ENCODE peak calls at places on chromosomes 4 and X, in four cellular contexts. One of them, this sample, is unnamed.

GRCh38 chr4:112031712-112032328 is 113.4 kb upstream of the FAM241A start:
- DNase-seq in cardiac fibroblast: peak
- DNase-seq in tibial artery: no peak
- DNase-seq in Peyer's patch: no peak
- DNase-seq in this sample: no peak

GRCh38 chrX:84339507-84340364 is 151.7 kb upstream of the RPS6KA6 start:
- DNase-seq in cardiac fibroblast: peak
- DNase-seq in Peyer's patch: no peak
- DNase-seq in tibial artery: no peak
- DNase-seq in this sample: no peak

GRCh38 chr4:7021930-7022658 is 21.1 kb upstream of the TADA2B start:
- DNase-seq in Peyer's patch: no peak
- DNase-seq in cardiac fibroblast: peak
- DNase-seq in tibial artery: no peak
- DNase-seq in this sample: no peak

GRCh38 chr4:26020083-26020668 is 106.2 kb downstream of the SMIM20 start:
- DNase-seq in Peyer's patch: no peak
- DNase-seq in tibial artery: peak
- DNase-seq in cardiac fibroblast: peak
- DNase-seq in this sample: no peak

GRCh38 chrX:14228611-14229010 is 198.9 kb upstream of the GEMIN8 start:
- DNase-seq in Peyer's patch: no peak
- DNase-seq in tibial artery: no peak
- DNase-seq in cardiac fibroblast: no peak
- DNase-seq in this sample: no peak

GRCh38 chr4:146245246-146245645 is 30.9 kb downstream of the REELD1 start:
- DNase-seq in Peyer's patch: no peak
- DNase-seq in tibial artery: no peak
- DNase-seq in cardiac fibroblast: no peak
- DNase-seq in this sample: no peak

GRCh38 chr4:143420227-143420626 is 83.6 kb downstream of the GAB1 start:
- DNase-seq in cardiac fibroblast: no peak
- DNase-seq in tibial artery: no peak
- DNase-seq in Peyer's patch: no peak
- DNase-seq in this sample: no peak

GRCh38 chr4:156798438-156798837 is 173.2 kb downstream of the PDGFC start:
- DNase-seq in Peyer's patch: no peak
- DNase-seq in cardiac fibroblast: no peak
- DNase-seq in tibial artery: no peak
- DNase-seq in this sample: no peak

GRCh38 chrX:353566-354535 is 32.9 kb downstream of the PPP2R3B start:
- DNase-seq in cardiac fibroblast: no peak
- DNase-seq in tibial artery: no peak
- DNase-seq in Peyer's patch: no peak
- DNase-seq in this sample: no peak

GRCh38 chr4:170887396-170887795 is 797.6 kb upstream of the AADAT start:
- DNase-seq in Peyer's patch: no peak
- DNase-seq in cardiac fibroblast: no peak
- DNase-seq in tibial artery: no peak
- DNase-seq in this sample: no peak

GRCh38 chr4:74117024-74117534 is 18.1 kb upstream of the CXCL2 start:
- DNase-seq in cardiac fibroblast: peak
- DNase-seq in tibial artery: peak
- DNase-seq in Peyer's patch: no peak
- DNase-seq in this sample: no peak

GRCh38 chr4:893995-894705 is 38.0 kb downstream of the GAK start:
- DNase-seq in cardiac fibroblast: no peak
- DNase-seq in Peyer's patch: no peak
- DNase-seq in tibial artery: no peak
- DNase-seq in this sample: no peak

GRCh38 chrX:106894978-106895452 is 8.1 kb downstream of the RIPPLY1 start:
- DNase-seq in tibial artery: no peak
- DNase-seq in cardiac fibroblast: peak
- DNase-seq in Peyer's patch: no peak
- DNase-seq in this sample: no peak

GRCh38 chr4:93659629-93660028 is 168.9 kb upstream of the ATOH1 start:
- DNase-seq in cardiac fibroblast: no peak
- DNase-seq in tibial artery: no peak
- DNase-seq in Peyer's patch: no peak
- DNase-seq in this sample: no peak

GRCh38 chrX:21840199-21840557 is 761 bp downstream of the MBTPS2 start:
- DNase-seq in cardiac fibroblast: peak
- DNase-seq in Peyer's patch: no peak
- DNase-seq in tibial artery: no peak
- DNase-seq in this sample: no peak

GRCh38 chr4:15837591-15837990 is 59.5 kb downstream of the CD38 start:
- DNase-seq in cardiac fibroblast: no peak
- DNase-seq in Peyer's patch: no peak
- DNase-seq in tibial artery: no peak
- DNase-seq in this sample: no peak

GRCh38 chr4:174225247-174226054 is 58.0 kb downstream of the FBXO8 start:
- DNase-seq in tibial artery: no peak
- DNase-seq in cardiac fibroblast: no peak
- DNase-seq in Peyer's patch: no peak
- DNase-seq in this sample: no peak

GRCh38 chr4:145293658-145294057 is 113.3 kb upstream of the OTUD4 start:
- DNase-seq in cardiac fibroblast: no peak
- DNase-seq in tibial artery: no peak
- DNase-seq in Peyer's patch: no peak
- DNase-seq in this sample: no peak

GRCh38 chrX:45198301-45198700 is 2.4 kb downstream of the DIPK2B start:
- DNase-seq in Peyer's patch: no peak
- DNase-seq in cardiac fibroblast: no peak
- DNase-seq in tibial artery: no peak
- DNase-seq in this sample: no peak

GRCh38 chr4:184163813-184164212 is 53.9 kb downstream of the ENPP6 start:
- DNase-seq in cardiac fibroblast: peak
- DNase-seq in Peyer's patch: no peak
- DNase-seq in tibial artery: peak
- DNase-seq in this sample: peak

GRCh38 chr4:92368648-92369047 is 64.9 kb downstream of the GRID2 start:
- DNase-seq in Peyer's patch: no peak
- DNase-seq in cardiac fibroblast: no peak
- DNase-seq in tibial artery: no peak
- DNase-seq in this sample: no peak

GRCh38 chrX:134377537-134377936 is 82.4 kb upstream of the HPRT1 start:
- DNase-seq in cardiac fibroblast: peak
- DNase-seq in Peyer's patch: peak
- DNase-seq in tibial artery: no peak
- DNase-seq in this sample: no peak

GRCh38 chr4:31059753-31060522 is 339.8 kb downstream of the PCDH7 start:
- DNase-seq in cardiac fibroblast: peak
- DNase-seq in Peyer's patch: no peak
- DNase-seq in tibial artery: no peak
- DNase-seq in this sample: no peak

GRCh38 chr4:128268970-128269369 is 18.6 kb downstream of the PGRMC2 start:
- DNase-seq in tibial artery: no peak
- DNase-seq in Peyer's patch: no peak
- DNase-seq in cardiac fibroblast: no peak
- DNase-seq in this sample: no peak

GRCh38 chr4:93791570-93792195 is 36.9 kb upstream of the ATOH1 start:
- DNase-seq in Peyer's patch: no peak
- DNase-seq in cardiac fibroblast: peak
- DNase-seq in tibial artery: peak
- DNase-seq in this sample: peak

GRCh38 chr4:41124916-41125548 is 89.3 kb downstream of the APBB2 start:
- DNase-seq in cardiac fibroblast: no peak
- DNase-seq in Peyer's patch: no peak
- DNase-seq in tibial artery: no peak
- DNase-seq in this sample: no peak

GRCh38 chr4:41122309-41122708 is 92.0 kb downstream of the APBB2 start:
- DNase-seq in Peyer's patch: no peak
- DNase-seq in cardiac fibroblast: no peak
- DNase-seq in tibial artery: no peak
- DNase-seq in this sample: no peak

GRCh38 chr4:41129128-41129754 is 85.1 kb downstream of the APBB2 start:
- DNase-seq in Peyer's patch: no peak
- DNase-seq in tibial artery: no peak
- DNase-seq in cardiac fibroblast: no peak
- DNase-seq in this sample: no peak

GRCh38 chr4:41122775-41123174 is 91.6 kb downstream of the APBB2 start:
- DNase-seq in tibial artery: no peak
- DNase-seq in Peyer's patch: no peak
- DNase-seq in cardiac fibroblast: no peak
- DNase-seq in this sample: no peak

GRCh38 chr4:41125558-41126311 is 88.6 kb downstream of the APBB2 start:
- DNase-seq in Peyer's patch: no peak
- DNase-seq in tibial artery: no peak
- DNase-seq in cardiac fibroblast: peak
- DNase-seq in this sample: no peak
- TF ChIP-seq CTCF in Peyer's patch: no peak
- TF ChIP-seq CTCF in tibial artery: no peak
- TF ChIP-seq CTCF in cardiac fibroblast: no peak
- TF ChIP-seq CTCF in this sample: no peak

DNA sequence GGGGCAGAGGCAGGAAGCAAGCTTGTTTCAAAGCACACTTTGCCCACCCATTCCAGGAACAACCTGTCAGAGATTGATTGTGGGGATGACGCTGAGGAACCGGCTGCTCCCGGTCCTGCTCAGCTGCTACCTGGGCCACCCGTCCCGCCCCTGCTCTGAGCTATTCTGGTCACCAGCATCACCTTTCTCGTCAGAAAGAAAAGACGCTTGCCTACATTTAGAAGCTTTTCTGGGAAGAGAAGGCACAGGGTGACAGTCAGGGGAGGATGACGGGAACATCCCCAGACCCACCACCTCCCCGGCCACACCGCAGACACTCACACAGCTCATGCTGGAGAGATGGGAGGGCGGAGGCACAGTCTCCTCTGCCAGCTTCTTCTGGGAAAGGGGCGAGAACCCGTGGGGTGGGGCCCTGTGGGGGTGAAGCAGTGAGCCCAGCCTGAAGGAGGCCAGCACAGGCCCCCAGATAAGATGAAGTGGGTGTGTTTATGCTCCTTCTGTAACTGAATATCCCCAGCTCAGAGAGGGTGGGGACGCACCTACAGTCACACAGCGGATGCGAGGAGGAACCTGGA is 81.8 kb downstream of the CPZ start:
- DNase-seq in cardiac fibroblast: no peak
- DNase-seq in tibial artery: no peak
- DNase-seq in Peyer's patch: no peak
- DNase-seq in this sample: no peak
- TF ChIP-seq CTCF in cardiac fibroblast: no peak
- TF ChIP-seq CTCF in tibial artery: no peak
- TF ChIP-seq CTCF in Peyer's patch: no peak
- TF ChIP-seq CTCF in this sample: no peak

DNA sequence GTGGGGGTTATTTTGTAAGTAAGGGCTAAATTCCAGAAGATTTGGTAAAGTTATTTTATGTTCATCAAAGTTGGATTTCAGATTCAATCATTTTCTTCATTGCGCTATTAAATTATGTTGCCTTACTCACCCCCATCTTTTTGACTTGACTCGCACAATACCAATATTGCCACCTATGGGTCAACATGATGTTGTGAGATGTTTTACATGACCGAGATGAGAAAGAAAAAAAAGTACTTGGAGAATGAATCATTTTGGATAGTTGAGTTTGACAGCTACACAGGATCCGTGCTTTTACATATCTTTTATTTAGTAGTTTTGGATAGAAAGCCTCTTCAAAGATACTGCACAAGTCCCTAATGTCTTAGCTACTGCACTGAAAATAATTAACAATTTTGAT is 224.2 kb upstream of the EMCN start:
- DNase-seq in Peyer's patch: no peak
- DNase-seq in cardiac fibroblast: peak
- DNase-seq in tibial artery: no peak
- DNase-seq in this sample: no peak
- TF ChIP-seq CTCF in Peyer's patch: peak
- TF ChIP-seq CTCF in cardiac fibroblast: peak
- TF ChIP-seq CTCF in tibial artery: no peak
- TF ChIP-seq CTCF in this sample: no peak

DNA sequence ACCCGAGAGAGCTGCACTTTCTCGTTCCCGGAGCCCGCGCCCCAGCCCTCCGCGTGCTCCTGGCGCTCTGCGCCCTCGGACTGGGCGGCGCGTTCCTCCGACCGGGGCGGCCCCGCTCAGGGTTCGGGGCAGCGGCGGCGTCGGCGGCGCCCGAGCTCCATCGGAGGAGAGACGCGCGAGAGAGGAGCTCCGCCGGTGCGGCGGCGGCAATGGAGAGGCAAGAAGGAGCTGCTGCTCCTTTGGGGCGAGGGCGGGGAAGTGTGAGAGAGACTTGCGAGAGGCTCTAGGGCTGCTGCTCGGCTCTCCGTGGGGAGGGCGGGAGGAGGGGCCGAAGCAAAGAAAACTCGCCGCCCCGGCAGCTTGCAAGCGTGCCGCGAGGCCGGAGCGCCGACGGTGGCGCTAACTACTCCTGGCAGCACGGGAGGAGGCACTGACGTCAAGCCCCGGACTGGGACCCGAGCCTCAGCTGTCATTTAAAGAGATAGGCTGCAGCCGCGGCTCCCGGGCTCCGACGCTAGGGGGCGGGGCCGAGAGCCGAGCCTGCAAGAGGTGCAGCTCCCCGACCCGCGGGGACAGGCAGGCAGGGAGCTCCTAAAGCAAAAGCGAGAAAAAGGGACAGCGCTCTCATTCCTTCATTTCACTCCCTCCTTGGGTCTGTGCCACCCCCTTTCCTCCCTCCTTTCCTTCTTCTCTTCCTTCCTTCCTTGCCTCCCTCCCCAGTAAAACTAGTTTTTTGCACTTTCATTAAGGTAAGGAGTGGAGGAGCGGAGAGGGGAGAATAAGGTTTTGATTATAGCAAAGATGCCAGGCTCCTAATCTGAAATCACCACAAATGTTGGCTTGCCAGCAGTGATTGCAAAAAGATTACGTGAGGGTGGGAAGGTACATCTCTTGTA is at the start of gene KCTD8:
- DNase-seq in Peyer's patch: no peak
- DNase-seq in tibial artery: peak
- DNase-seq in cardiac fibroblast: peak
- DNase-seq in this sample: peak
- TF ChIP-seq CTCF in Peyer's patch: peak
- TF ChIP-seq CTCF in tibial artery: peak
- TF ChIP-seq CTCF in cardiac fibroblast: peak
- TF ChIP-seq CTCF in this sample: peak

GRCh38 chr4:84171871-84172270 is 327.2 kb downstream of the NKX6-1 start:
- DNase-seq in cardiac fibroblast: no peak
- DNase-seq in Peyer's patch: no peak
- DNase-seq in tibial artery: no peak
- DNase-seq in this sample: no peak

GRCh38 chr4:84167089-84167488 is 332.0 kb downstream of the NKX6-1 start:
- DNase-seq in tibial artery: no peak
- DNase-seq in Peyer's patch: no peak
- DNase-seq in cardiac fibroblast: no peak
- DNase-seq in this sample: no peak

GRCh38 chr4:84166486-84166885 is 332.6 kb downstream of the NKX6-1 start:
- DNase-seq in cardiac fibroblast: no peak
- DNase-seq in tibial artery: no peak
- DNase-seq in Peyer's patch: no peak
- DNase-seq in this sample: no peak

DNA sequence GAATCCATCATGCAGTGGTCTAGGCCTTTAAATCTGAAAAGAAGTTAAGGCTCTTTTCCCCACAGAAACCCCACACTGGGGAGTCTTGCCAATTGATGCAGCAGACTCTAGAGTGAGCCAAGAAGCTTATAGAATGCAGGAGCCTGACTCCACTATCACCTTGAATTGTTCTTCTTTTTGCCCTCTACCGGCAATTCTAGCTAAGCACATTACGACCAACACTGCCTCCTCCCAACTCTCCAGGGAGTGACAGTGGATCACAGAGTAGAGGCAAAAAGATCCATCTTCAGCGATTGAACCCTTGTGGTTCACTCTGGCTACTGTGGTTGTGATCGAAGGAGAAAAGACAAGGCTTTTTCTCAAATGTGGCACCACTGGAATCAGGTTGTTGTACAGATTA is 331.5 kb downstream of the NKX6-1 start:
- DNase-seq in tibial artery: no peak
- DNase-seq in cardiac fibroblast: no peak
- DNase-seq in Peyer's patch: no peak
- DNase-seq in this sample: peak
- TF ChIP-seq CTCF in tibial artery: no peak
- TF ChIP-seq CTCF in cardiac fibroblast: no peak
- TF ChIP-seq CTCF in Peyer's patch: no peak
- TF ChIP-seq CTCF in this sample: peak

This sample was measured in glutamatergic neuron.